ENCODE peak calls at places on chromosomes 6 and 20, in five cellular contexts. One of them, this sample, is unnamed.

GRCh38 chr20:63917811-63918210 is 22.9 kb downstream of the DNAJC5 start:
- DNase-seq in esophagus muscularis mucosa: no peak
- DNase-seq in SJSA1: no peak
- DNase-seq in psoas muscle: no peak
- DNase-seq in pancreas: no peak
- DNase-seq in this sample: no peak

GRCh38 chr20:1567392-1568165 is 10.1 kb upstream of the SIRPD start:
- DNase-seq in pancreas: no peak
- DNase-seq in SJSA1: no peak
- DNase-seq in esophagus muscularis mucosa: no peak
- DNase-seq in psoas muscle: no peak
- DNase-seq in this sample: no peak

GRCh38 chr20:64035066-64035932 is 683 bp upstream of the C20orf204 start:
- DNase-seq in esophagus muscularis mucosa: no peak
- DNase-seq in psoas muscle: no peak
- DNase-seq in SJSA1: no peak
- DNase-seq in pancreas: no peak
- DNase-seq in this sample: peak; percentile 39

GRCh38 chr6:43826739-43827138 is 56.7 kb downstream of the VEGFA start:
- DNase-seq in psoas muscle: no peak
- DNase-seq in esophagus muscularis mucosa: no peak
- DNase-seq in SJSA1: no peak
- DNase-seq in pancreas: no peak
- DNase-seq in this sample: no peak

GRCh38 chr6:6890400-6890858 is 217.3 kb upstream of the RREB1 start:
- DNase-seq in esophagus muscularis mucosa: no peak
- DNase-seq in psoas muscle: peak; percentile 54
- DNase-seq in SJSA1: no peak
- DNase-seq in pancreas: no peak
- DNase-seq in this sample: no peak

GRCh38 chr6:126661646-126662045 is 321.7 kb downstream of the CENPW start:
- DNase-seq in esophagus muscularis mucosa: no peak
- DNase-seq in pancreas: no peak
- DNase-seq in psoas muscle: no peak
- DNase-seq in SJSA1: no peak
- DNase-seq in this sample: no peak

GRCh38 chr6:34970962-34971361 is 81.9 kb downstream of the ANKS1A start:
- DNase-seq in esophagus muscularis mucosa: no peak
- DNase-seq in psoas muscle: no peak
- DNase-seq in SJSA1: no peak
- DNase-seq in pancreas: no peak
- DNase-seq in this sample: no peak

GRCh38 chr20:22455259-22455658 is 129.1 kb downstream of the FOXA2 start:
- DNase-seq in psoas muscle: no peak
- DNase-seq in pancreas: no peak
- DNase-seq in esophagus muscularis mucosa: no peak
- DNase-seq in SJSA1: no peak
- DNase-seq in this sample: no peak

GRCh38 chr20:21393142-21393541 is 4.2 kb downstream of the NKX2-4 start:
- DNase-seq in psoas muscle: no peak
- DNase-seq in pancreas: no peak
- DNase-seq in SJSA1: no peak
- DNase-seq in esophagus muscularis mucosa: no peak
- DNase-seq in this sample: no peak

GRCh38 chr20:22623211-22623610 is 38.8 kb upstream of the FOXA2 start:
- DNase-seq in psoas muscle: no peak
- DNase-seq in esophagus muscularis mucosa: peak; percentile 85
- DNase-seq in SJSA1: no peak
- DNase-seq in pancreas: no peak
- DNase-seq in this sample: no peak

GRCh38 chr6:81890846-81891245 is 138.4 kb upstream of the TENT5A start:
- DNase-seq in psoas muscle: no peak
- DNase-seq in pancreas: no peak
- DNase-seq in esophagus muscularis mucosa: no peak
- DNase-seq in SJSA1: peak; percentile 79
- DNase-seq in this sample: no peak

GRCh38 chr20:22382742-22383141 is 201.6 kb downstream of the FOXA2 start:
- DNase-seq in pancreas: no peak
- DNase-seq in psoas muscle: no peak
- DNase-seq in SJSA1: no peak
- DNase-seq in esophagus muscularis mucosa: no peak
- DNase-seq in this sample: no peak

GRCh38 chr6:111639266-111639665 is 33.6 kb upstream of the TRAF3IP2 start:
- DNase-seq in psoas muscle: no peak
- DNase-seq in SJSA1: no peak
- DNase-seq in pancreas: no peak
- DNase-seq in esophagus muscularis mucosa: no peak
- DNase-seq in this sample: no peak

GRCh38 chr6:4139272-4139671 is 3.9 kb upstream of the ECI2 start:
- DNase-seq in psoas muscle: no peak
- DNase-seq in SJSA1: no peak
- DNase-seq in pancreas: no peak
- DNase-seq in esophagus muscularis mucosa: no peak
- DNase-seq in this sample: no peak

GRCh38 chr6:159716247-159717086 is 10.8 kb upstream of the WTAP start:
- DNase-seq in SJSA1: no peak
- DNase-seq in pancreas: no peak
- DNase-seq in psoas muscle: no peak
- DNase-seq in esophagus muscularis mucosa: peak; percentile 91
- DNase-seq in this sample: no peak

GRCh38 chr6:53171605-53172467 is 23.2 kb upstream of the GCM1 start:
- DNase-seq in SJSA1: peak; percentile 64
- DNase-seq in psoas muscle: peak; percentile 86
- DNase-seq in pancreas: peak; percentile 97
- DNase-seq in esophagus muscularis mucosa: peak; percentile 97
- DNase-seq in this sample: peak; percentile 84

GRCh38 chr6:93163146-93163545 is 256.2 kb downstream of the EPHA7 start:
- DNase-seq in SJSA1: no peak
- DNase-seq in esophagus muscularis mucosa: no peak
- DNase-seq in pancreas: no peak
- DNase-seq in psoas muscle: no peak
- DNase-seq in this sample: no peak

GRCh38 chr6:43014434-43014909 is 423 bp downstream of the KLHDC3 start:
- DNase-seq in SJSA1: peak; percentile 20
- DNase-seq in pancreas: no peak
- DNase-seq in psoas muscle: no peak
- DNase-seq in esophagus muscularis mucosa: no peak
- DNase-seq in this sample: no peak

GRCh38 chr6:14792118-14792955 is 453.5 kb upstream of the JARID2 start:
- DNase-seq in psoas muscle: no peak
- DNase-seq in pancreas: no peak
- DNase-seq in esophagus muscularis mucosa: no peak
- DNase-seq in SJSA1: no peak
- DNase-seq in this sample: no peak

GRCh38 chr6:33716379-33716778 is 4.9 kb upstream of the UQCC2 start:
- DNase-seq in SJSA1: no peak
- DNase-seq in pancreas: no peak
- DNase-seq in psoas muscle: no peak
- DNase-seq in esophagus muscularis mucosa: no peak
- DNase-seq in this sample: no peak

GRCh38 chr6:32168807-32169206 is 4.4 kb downstream of the EGFL8 start:
- DNase-seq in pancreas: no peak
- DNase-seq in esophagus muscularis mucosa: no peak
- DNase-seq in SJSA1: no peak
- DNase-seq in psoas muscle: no peak
- DNase-seq in this sample: no peak

GRCh38 chr20:34369265-34369664 is 6.2 kb downstream of the ITCH start:
- DNase-seq in pancreas: no peak
- DNase-seq in psoas muscle: no peak
- DNase-seq in SJSA1: no peak
- DNase-seq in esophagus muscularis mucosa: no peak
- DNase-seq in this sample: no peak

GRCh38 chr6:92930212-92930611 is 489.1 kb downstream of the EPHA7 start:
- DNase-seq in psoas muscle: no peak
- DNase-seq in esophagus muscularis mucosa: no peak
- DNase-seq in SJSA1: no peak
- DNase-seq in pancreas: no peak
- DNase-seq in this sample: no peak

GRCh38 chr6:43378631-43379030 is 9.2 kb upstream of the ZNF318 start:
- DNase-seq in pancreas: no peak
- DNase-seq in SJSA1: no peak
- DNase-seq in esophagus muscularis mucosa: no peak
- DNase-seq in psoas muscle: no peak
- DNase-seq in this sample: no peak

GRCh38 chr6:151842816-151843215 is 35.3 kb downstream of the ESR1 start:
- DNase-seq in pancreas: no peak
- DNase-seq in esophagus muscularis mucosa: no peak
- DNase-seq in SJSA1: no peak
- DNase-seq in psoas muscle: no peak
- DNase-seq in this sample: no peak

GRCh38 chr6:146775227-146775626 is 176.5 kb downstream of the ADGB start:
- DNase-seq in esophagus muscularis mucosa: no peak
- DNase-seq in psoas muscle: no peak
- DNase-seq in SJSA1: no peak
- DNase-seq in pancreas: no peak
- DNase-seq in this sample: no peak

GRCh38 chr6:7440476-7440875 is 50.9 kb downstream of the RIOK1 start:
- DNase-seq in esophagus muscularis mucosa: no peak
- DNase-seq in SJSA1: peak; percentile 34
- DNase-seq in psoas muscle: no peak
- DNase-seq in pancreas: no peak
- DNase-seq in this sample: no peak

GRCh38 chr6:82211326-82211725 is 36.2 kb downstream of the IBTK start:
- DNase-seq in SJSA1: no peak
- DNase-seq in esophagus muscularis mucosa: no peak
- DNase-seq in psoas muscle: no peak
- DNase-seq in pancreas: no peak
- DNase-seq in this sample: no peak

GRCh38 chr20:37336369-37337207 is 9.4 kb upstream of the SRC start:
- DNase-seq in esophagus muscularis mucosa: no peak
- DNase-seq in pancreas: no peak
- DNase-seq in psoas muscle: peak; percentile 56
- DNase-seq in SJSA1: no peak
- DNase-seq in this sample: no peak

GRCh38 chr20:53917145-53918009 is 153.0 kb downstream of the BCAS1 start:
- DNase-seq in psoas muscle: peak; percentile 47
- DNase-seq in SJSA1: no peak
- DNase-seq in esophagus muscularis mucosa: no peak
- DNase-seq in pancreas: no peak
- DNase-seq in this sample: no peak

GRCh38 chr6:169092375-169092774 is 161.3 kb downstream of the THBS2 start:
- DNase-seq in pancreas: no peak
- DNase-seq in psoas muscle: no peak
- DNase-seq in SJSA1: no peak
- DNase-seq in esophagus muscularis mucosa: peak; percentile 17
- DNase-seq in this sample: no peak
- H3K9me3 ChIP-seq in pancreas: no peaks in the 10 kb centered on the region
- H3K9me3 ChIP-seq in psoas muscle: no peaks in the 10 kb centered on the region
- H3K9me3 ChIP-seq in SJSA1: peaks cover 13% of the 10 kb centered on the region
- H3K9me3 ChIP-seq in esophagus muscularis mucosa: peaks cover 5% of the 10 kb centered on the region
- H3K9me3 ChIP-seq in this sample: peaks cover 2% of the 10 kb centered on the region

DNA sequence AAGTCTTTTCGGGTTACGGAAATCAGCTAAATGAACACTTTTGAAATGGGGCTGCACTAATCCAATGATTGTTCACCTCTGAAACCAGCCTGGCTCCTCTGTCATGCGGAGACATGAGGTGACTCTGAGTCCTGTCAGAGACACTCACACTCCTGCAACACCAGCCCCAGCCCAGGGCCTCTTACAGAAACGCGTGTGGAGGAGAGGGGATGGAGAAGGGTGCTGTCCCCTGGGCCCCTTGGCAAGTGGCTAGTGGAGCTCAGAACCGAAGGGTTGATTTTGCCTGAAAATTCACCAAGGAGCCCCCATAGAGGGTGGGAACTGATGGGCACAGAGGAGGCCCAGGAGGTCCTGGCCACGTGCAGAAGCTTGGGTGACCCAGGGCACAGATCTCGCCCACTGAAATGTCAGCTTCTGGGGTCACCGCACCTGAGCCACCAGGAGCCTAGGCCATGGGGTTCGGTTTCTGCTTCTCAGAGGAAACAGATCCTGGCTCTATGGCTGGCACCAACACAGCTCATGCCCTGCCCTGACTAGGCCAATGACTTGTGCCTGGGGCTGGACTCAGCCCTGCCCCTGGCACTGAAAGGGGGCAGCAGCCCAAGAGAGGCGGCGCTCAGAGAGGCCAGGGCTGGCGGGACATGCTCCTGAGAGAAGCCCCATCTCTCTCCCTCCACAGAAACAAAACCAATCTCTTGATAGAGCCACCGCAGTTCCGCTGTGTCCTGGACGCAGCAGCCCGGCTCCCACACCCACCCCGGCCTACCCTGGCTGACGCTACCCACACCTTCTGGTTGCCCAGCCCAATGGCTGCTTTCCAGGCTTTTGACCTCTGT is 144.7 kb downstream of the ERMARD start:
- DNase-seq in esophagus muscularis mucosa: no peak
- DNase-seq in SJSA1: no peak
- DNase-seq in pancreas: peak; percentile 28
- DNase-seq in psoas muscle: no peak
- DNase-seq in this sample: no peak
- H3K9me3 ChIP-seq in esophagus muscularis mucosa: no peaks in the 10 kb centered on the region
- H3K9me3 ChIP-seq in SJSA1: peaks cover 12% of the 10 kb centered on the region
- H3K9me3 ChIP-seq in pancreas: no peaks in the 10 kb centered on the region
- H3K9me3 ChIP-seq in psoas muscle: no peaks in the 10 kb centered on the region
- H3K9me3 ChIP-seq in this sample: no peaks in the 10 kb centered on the region

DNA sequence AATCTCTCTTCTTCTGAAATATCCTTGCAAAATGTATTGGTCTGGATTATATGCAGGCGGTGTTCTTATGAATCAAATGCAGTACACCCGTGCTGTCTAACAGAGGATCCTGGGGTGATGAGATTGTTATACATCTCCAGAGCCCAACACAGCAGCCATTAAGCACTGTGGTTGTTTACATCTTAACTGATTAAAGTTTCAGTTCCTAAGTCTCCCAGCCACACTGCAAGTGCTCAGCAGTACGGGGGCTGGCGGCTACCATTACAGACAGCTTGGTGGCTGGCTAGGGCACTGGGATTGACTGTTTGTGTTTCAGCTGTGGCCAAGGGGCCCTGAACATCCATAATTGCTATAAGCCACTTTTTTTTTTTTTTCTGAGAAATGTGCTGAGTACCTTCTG is 7.1 kb downstream of the UNC93A start:
- DNase-seq in esophagus muscularis mucosa: no peak
- DNase-seq in SJSA1: no peak
- DNase-seq in psoas muscle: no peak
- DNase-seq in pancreas: no peak
- DNase-seq in this sample: no peak
- H3K9me3 ChIP-seq in esophagus muscularis mucosa: no peaks in the 10 kb centered on the region
- H3K9me3 ChIP-seq in SJSA1: no peaks in the 10 kb centered on the region
- H3K9me3 ChIP-seq in psoas muscle: no peaks in the 10 kb centered on the region
- H3K9me3 ChIP-seq in pancreas: no peaks in the 10 kb centered on the region
- H3K9me3 ChIP-seq in this sample: no peaks in the 10 kb centered on the region

GRCh38 chr20:51303731-51304670 is 238.5 kb downstream of the NFATC2 start:
- DNase-seq in SJSA1: no peak
- DNase-seq in pancreas: no peak
- DNase-seq in esophagus muscularis mucosa: no peak
- DNase-seq in psoas muscle: no peak
- DNase-seq in this sample: no peak

GRCh38 chr20:51301026-51301425 is 241.5 kb downstream of the NFATC2 start:
- DNase-seq in psoas muscle: no peak
- DNase-seq in SJSA1: no peak
- DNase-seq in esophagus muscularis mucosa: no peak
- DNase-seq in pancreas: no peak
- DNase-seq in this sample: no peak

GRCh38 chr20:51298141-51298540 is 244.4 kb downstream of the NFATC2 start:
- DNase-seq in pancreas: no peak
- DNase-seq in esophagus muscularis mucosa: no peak
- DNase-seq in psoas muscle: no peak
- DNase-seq in SJSA1: no peak
- DNase-seq in this sample: no peak

GRCh38 chr20:51300104-51300503 is 242.4 kb downstream of the NFATC2 start:
- DNase-seq in pancreas: no peak
- DNase-seq in psoas muscle: no peak
- DNase-seq in SJSA1: no peak
- DNase-seq in esophagus muscularis mucosa: no peak
- DNase-seq in this sample: no peak

GRCh38 chr20:51299413-51299812 is 243.1 kb downstream of the NFATC2 start:
- DNase-seq in SJSA1: no peak
- DNase-seq in esophagus muscularis mucosa: no peak
- DNase-seq in pancreas: no peak
- DNase-seq in psoas muscle: no peak
- DNase-seq in this sample: no peak
- H3K9me3 ChIP-seq in SJSA1: no peaks in the 10 kb centered on the region
- H3K9me3 ChIP-seq in esophagus muscularis mucosa: peaks cover 17% of the 10 kb centered on the region
- H3K9me3 ChIP-seq in pancreas: no peaks in the 10 kb centered on the region
- H3K9me3 ChIP-seq in psoas muscle: no peaks in the 10 kb centered on the region
- H3K9me3 ChIP-seq in this sample: no peaks in the 10 kb centered on the region

This sample was measured in T-helper 17 cell.